ENCODE peak calls at places on chromosome 6, in four cellular contexts. Q is GM12865, Z is psoas muscle, C is hepatocyte. Y is an unnamed sample.

GRCh38 chr6:69732640-69733039 is 64.2 kb downstream of the LMBRD1 start:
- DNase-seq in Z (no peak), Q (peak; percentile 34), C (peak; percentile 19), Y (no peak)

GRCh38 chr6:91185072-91185471 is 598.2 kb upstream of the MAP3K7 start:
- DNase-seq in C (no peak), Q (no peak), Z (no peak), Y (no peak)

GRCh38 chr6:44076366-44077200 is 50.7 kb downstream of the MRPL14 start:
- DNase-seq in Q (peak; percentile 30), C (peak; percentile 81), Z (peak; percentile 74), Y (no peak)

GRCh38 chr6:17347012-17347411 is 46.4 kb upstream of the CAP2 start:
- DNase-seq in Z (no peak), Q (no peak), C (no peak), Y (no peak)

GRCh38 chr6:87558446-87558845 is 31.3 kb downstream of the RARS2 start:
- DNase-seq in Q (no peak), Z (no peak), C (no peak), Y (no peak)

GRCh38 chr6:133033263-133033662 is 207.9 kb upstream of the EYA4 start:
- DNase-seq in C (no peak), Z (no peak), Q (no peak), Y (no peak)

GRCh38 chr6:148746363-148747144 is at the start of gene UST:
- DNase-seq in Q (peak; percentile 58), Z (peak; percentile 87), C (peak; percentile 92), Y (peak; percentile 40)

GRCh38 chr6:82957171-82957894 is 108.3 kb downstream of the UBE3D start:
- DNase-seq in C (no peak), Q (no peak), Z (no peak), Y (no peak)

GRCh38 chr6:19465240-19465639 is 371.9 kb upstream of the ID4 start:
- DNase-seq in Z (no peak), C (no peak), Q (no peak), Y (no peak)

GRCh38 chr6:16700202-16700997 is 60.9 kb downstream of the ATXN1 start:
- DNase-seq in Z (no peak), C (no peak), Q (no peak), Y (no peak)

GRCh38 chr6:75368151-75368779 is 83.7 kb upstream of the TMEM30A start:
- DNase-seq in Z (no peak), C (peak; percentile 74), Q (peak; percentile 46), Y (peak; percentile 50)

GRCh38 chr6:118263929-118264486 is 284.1 kb upstream of the PLN start:
- DNase-seq in Q (peak; percentile 12), C (peak; percentile 33), Z (no peak), Y (no peak)
- TF ChIP-seq CTCF in Q (peak; percentile 34), C (peak; percentile 52), Z (peak; percentile 60), Y (no peak)

GRCh38 chr6:169831450-169832246 is 80.2 kb downstream of the ERMARD start:
- DNase-seq in Q (peak; percentile 56), Z (peak; percentile 69), C (peak; percentile 83), Y (peak; percentile 70)
- H3K4me3 ChIP-seq in Q (no peak overlapping the region), Z (no peak overlapping the region), C (no peak overlapping the region), Y (no peak overlapping the region)

GRCh38 chr6:13380761-13381160 is 52.4 kb upstream of the TBC1D7 start:
- DNase-seq in Z (no peak), Q (no peak), C (no peak), Y (no peak)

GRCh38 chr6:13384506-13384905 is 56.2 kb upstream of the TBC1D7 start:
- DNase-seq in C (no peak), Z (no peak), Q (no peak), Y (no peak)

GRCh38 chr6:13384966-13385365 is 56.6 kb upstream of the TBC1D7 start:
- DNase-seq in Q (no peak), Z (no peak), C (no peak), Y (no peak)

GRCh38 chr6:13378669-13379590 is 50.6 kb upstream of the TBC1D7 start:
- DNase-seq in Q (no peak), Z (no peak), C (peak; percentile 36), Y (no peak)

GRCh38 chr6:13383280-13384163 is 55.2 kb upstream of the TBC1D7 start:
- DNase-seq in Q (peak; percentile 89), C (no peak), Z (no peak), Y (no peak)
- TF ChIP-seq CTCF in Q (peak; percentile 29), C (peak; percentile 12), Z (peak; percentile 32), Y (no peak)

GRCh38 chr6:7540595-7540994 is 876 bp upstream of the DSP start:
- DNase-seq in Z (no peak), C (peak; percentile 64), Q (no peak), Y (peak; percentile 48)
- H3K4me3 ChIP-seq in Z (no peak overlapping the region), C (peak overlapping the region; percentile 84), Q (no peak overlapping the region), Y (peak overlapping the region; percentile 95)

GRCh38 chr6:153272201-153272980 is 141.3 kb upstream of the RGS17 start:
- DNase-seq in C (no peak), Q (no peak), Z (no peak), Y (no peak)
- TF ChIP-seq CTCF in C (no peak), Q (no peak), Z (no peak), Y (no peak)

DNA sequence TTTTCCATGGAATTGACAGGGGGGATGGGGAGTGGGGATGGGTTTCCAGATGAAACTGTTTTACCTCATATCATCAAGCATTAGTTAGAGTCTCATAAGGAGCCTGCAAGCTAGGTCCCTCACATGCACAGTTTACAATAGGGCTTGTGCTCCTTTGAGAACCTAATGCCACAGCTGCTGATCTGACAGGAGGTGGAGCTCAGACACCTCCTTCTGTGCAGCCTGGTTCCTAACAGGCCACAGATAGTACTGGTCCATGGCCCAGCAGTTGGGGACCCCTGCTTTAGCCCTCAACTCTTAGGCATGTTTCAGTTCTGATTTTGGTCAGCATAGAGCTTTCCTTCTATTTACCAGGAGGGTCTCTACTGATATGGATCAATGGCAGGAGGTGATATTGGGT is 251.6 kb downstream of the LAMA2 start:
- DNase-seq in Z (no peak), Q (no peak), C (no peak), Y (no peak)
- H3K4me3 ChIP-seq in Z (no peak overlapping the region), Q (no peak overlapping the region), C (no peak overlapping the region), Y (no peak overlapping the region)

DNA sequence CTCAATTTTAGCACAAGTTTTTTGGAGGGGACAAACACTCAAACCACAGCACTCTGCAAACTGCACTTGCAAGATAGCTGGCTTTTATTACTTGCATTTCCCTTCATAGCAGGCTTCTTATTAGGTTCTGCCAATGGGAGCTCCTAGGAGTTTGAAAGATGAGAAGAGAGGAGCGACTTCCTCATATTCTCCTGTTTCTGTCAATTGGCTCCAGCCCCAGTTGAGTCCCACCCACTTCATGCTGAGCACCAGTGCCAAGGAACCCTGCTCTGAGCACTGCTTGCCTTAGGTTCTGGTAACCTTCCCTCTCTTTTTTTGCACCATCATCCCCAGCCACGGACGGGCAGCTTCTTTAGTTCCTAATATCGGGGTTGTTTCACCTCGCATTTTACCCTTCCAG is 67.9 kb downstream of the PSMB1 start:
- DNase-seq in Q (no peak), Z (no peak), C (no peak), Y (no peak)
- TF ChIP-seq CTCF in Q (no peak), Z (no peak), C (no peak), Y (no peak)

GRCh38 chr6:26306248-26306647 is 58.8 kb upstream of the BTN3A2 start:
- DNase-seq in Z (no peak), C (no peak), Q (no peak), Y (no peak)

GRCh38 chr6:26305097-26305841 is 59.7 kb upstream of the BTN3A2 start:
- DNase-seq in C (peak; percentile 75), Q (peak; percentile 82), Z (peak; percentile 66), Y (peak; percentile 48)

GRCh38 chr6:26301638-26302037 is 63.4 kb upstream of the BTN3A2 start:
- DNase-seq in C (no peak), Q (peak; percentile 21), Z (no peak), Y (no peak)

GRCh38 chr6:26302941-26303559 is 61.9 kb upstream of the BTN3A2 start:
- DNase-seq in Q (no peak), C (no peak), Z (no peak), Y (no peak)

GRCh38 chr6:26304213-26305096 is 60.5 kb upstream of the BTN3A2 start:
- DNase-seq in C (peak; percentile 65), Q (peak; percentile 84), Z (peak; percentile 29), Y (no peak)
- H3K4me3 ChIP-seq in C (peak overlapping the region; percentile 46), Q (peak overlapping the region; percentile 56), Z (peak overlapping the region; percentile 57), Y (no peak overlapping the region)

DNA sequence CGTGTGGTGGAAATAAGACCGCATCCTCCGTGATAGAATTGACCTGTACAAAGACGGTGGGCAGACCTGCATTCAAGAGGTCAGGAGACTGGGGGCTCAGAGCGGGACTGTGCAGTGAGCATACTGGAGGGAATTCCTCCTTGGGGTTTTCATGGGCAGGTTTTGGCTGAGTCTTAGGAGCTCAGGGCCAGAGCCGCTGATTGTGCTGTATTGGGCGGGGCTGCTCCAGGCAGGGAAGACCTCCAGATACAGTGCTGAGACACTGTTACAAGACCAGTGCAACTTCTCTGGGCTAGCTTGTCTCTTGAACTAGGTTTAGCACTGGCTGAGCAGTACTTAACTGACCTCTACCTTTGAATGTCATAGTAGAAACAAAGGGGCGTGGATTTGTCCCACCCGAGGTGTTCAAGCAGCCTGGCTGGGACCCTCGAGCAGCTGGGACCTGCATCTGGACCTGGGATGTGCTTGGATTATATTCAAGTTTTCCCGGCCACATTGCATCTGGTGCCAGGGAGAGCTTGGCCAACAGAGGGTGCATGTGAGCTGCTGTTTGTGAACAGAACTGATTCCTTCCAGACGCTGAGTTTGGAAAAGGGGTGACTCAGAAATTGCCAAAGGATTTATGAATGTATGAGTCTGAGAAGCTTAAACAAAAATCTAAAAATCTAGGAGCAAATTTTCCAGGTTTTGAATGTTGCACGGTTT is 33.4 kb upstream of the SLC22A1 start:
- DNase-seq in Q (no peak), C (peak; percentile 82), Z (peak; percentile 64), Y (no peak)
- TF ChIP-seq CTCF in Q (peak; percentile 30), C (peak; percentile 82), Z (peak; percentile 55), Y (peak; percentile 51)

GRCh38 chr6:26249709-26249958 is 115.4 kb upstream of the BTN3A2 start:
- DNase-seq in Q (peak; percentile 92), C (no peak), Z (no peak), Y (no peak)
- H3K4me3 ChIP-seq in Q (peak overlapping the region; percentile 63), C (peak overlapping the region; percentile 82), Z (peak overlapping the region; percentile 54), Y (peak overlapping the region; percentile 97)